ENCODE peak calls at places on chromosomes 12 and 14, in six cellular contexts. One of them, this sample, is unnamed.

GRCh38 chr14:61033851-61034250 is 52.8 kb downstream of the SLC38A6 start:
- DNase-seq in AG10803: peak; percentile 31
- DNase-seq in T-cell: no peak
- DNase-seq in left ventricle myocardium inferior: no peak
- DNase-seq in T-helper 9 cell: no peak
- DNase-seq in AG04450: no peak
- DNase-seq in this sample: no peak

GRCh38 chr12:46959484-46959883 is 119.9 kb upstream of the PCED1B start:
- DNase-seq in left ventricle myocardium inferior: no peak
- DNase-seq in T-helper 9 cell: no peak
- DNase-seq in T-cell: no peak
- DNase-seq in AG04450: peak; percentile 32
- DNase-seq in AG10803: peak; percentile 89
- DNase-seq in this sample: no peak

GRCh38 chr12:128637616-128638606 is 185.8 kb downstream of the SLC15A4 start:
- DNase-seq in AG10803: no peak
- DNase-seq in AG04450: no peak
- DNase-seq in T-cell: no peak
- DNase-seq in left ventricle myocardium inferior: no peak
- DNase-seq in T-helper 9 cell: no peak
- DNase-seq in this sample: no peak

GRCh38 chr12:106769078-106769477 is 5.4 kb upstream of the RIC8B start:
- DNase-seq in T-cell: no peak
- DNase-seq in AG04450: no peak
- DNase-seq in T-helper 9 cell: no peak
- DNase-seq in AG10803: peak; percentile 73
- DNase-seq in left ventricle myocardium inferior: no peak
- DNase-seq in this sample: no peak

GRCh38 chr12:53676715-53677611 is 1.1 kb upstream of the ATP5MC2 start:
- DNase-seq in T-cell: no peak
- DNase-seq in AG04450: no peak
- DNase-seq in T-helper 9 cell: no peak
- DNase-seq in left ventricle myocardium inferior: peak; percentile 42
- DNase-seq in AG10803: peak; percentile 47
- DNase-seq in this sample: peak; percentile 5

GRCh38 chr12:2489266-2489665 is 305.5 kb upstream of the FKBP4 start:
- DNase-seq in AG10803: no peak
- DNase-seq in left ventricle myocardium inferior: no peak
- DNase-seq in T-helper 9 cell: no peak
- DNase-seq in T-cell: no peak
- DNase-seq in AG04450: no peak
- DNase-seq in this sample: no peak

GRCh38 chr14:35689000-35689460 is 120.1 kb downstream of the RALGAPA1 start:
- DNase-seq in AG04450: no peak
- DNase-seq in T-helper 9 cell: no peak
- DNase-seq in AG10803: no peak
- DNase-seq in T-cell: no peak
- DNase-seq in left ventricle myocardium inferior: no peak
- DNase-seq in this sample: no peak

GRCh38 chr12:113463746-113464743 is 7.6 kb downstream of the LHX5 start:
- DNase-seq in left ventricle myocardium inferior: no peak
- DNase-seq in AG04450: no peak
- DNase-seq in AG10803: no peak
- DNase-seq in T-cell: no peak
- DNase-seq in T-helper 9 cell: no peak
- DNase-seq in this sample: no peak

GRCh38 chr12:2395352-2395977 is 342.7 kb downstream of the CACNA1C start:
- DNase-seq in T-helper 9 cell: peak; percentile 13
- DNase-seq in T-cell: peak; percentile 13
- DNase-seq in left ventricle myocardium inferior: peak; percentile 42
- DNase-seq in AG10803: peak; percentile 25
- DNase-seq in AG04450: no peak
- DNase-seq in this sample: peak; percentile 14

GRCh38 chr14:20679907-20680306 is 4.5 kb upstream of the RNASE4 start:
- DNase-seq in left ventricle myocardium inferior: no peak
- DNase-seq in AG10803: peak; percentile 33
- DNase-seq in AG04450: no peak
- DNase-seq in T-helper 9 cell: no peak
- DNase-seq in T-cell: no peak
- DNase-seq in this sample: no peak

GRCh38 chr12:105322070-105322469 is 8.4 kb upstream of the C12orf75 start:
- DNase-seq in left ventricle myocardium inferior: no peak
- DNase-seq in T-cell: no peak
- DNase-seq in AG10803: peak; percentile 91
- DNase-seq in T-helper 9 cell: no peak
- DNase-seq in AG04450: no peak
- DNase-seq in this sample: no peak

GRCh38 chr12:93273834-93274705 is 103.7 kb upstream of the NUDT4 start:
- DNase-seq in T-helper 9 cell: no peak
- DNase-seq in AG10803: no peak
- DNase-seq in T-cell: no peak
- DNase-seq in AG04450: no peak
- DNase-seq in left ventricle myocardium inferior: no peak
- DNase-seq in this sample: no peak

GRCh38 chr14:101351769-101352168 is 209.5 kb upstream of the DIO3 start:
- DNase-seq in AG10803: no peak
- DNase-seq in T-helper 9 cell: no peak
- DNase-seq in AG04450: no peak
- DNase-seq in left ventricle myocardium inferior: no peak
- DNase-seq in T-cell: no peak
- DNase-seq in this sample: no peak

GRCh38 chr14:50839048-50839447 is 8.1 kb upstream of the NIN start:
- DNase-seq in T-cell: no peak
- DNase-seq in T-helper 9 cell: no peak
- DNase-seq in AG04450: no peak
- DNase-seq in left ventricle myocardium inferior: no peak
- DNase-seq in AG10803: no peak
- DNase-seq in this sample: no peak

GRCh38 chr12:106282457-106283097 is 20.0 kb upstream of the TCP11L2 start:
- DNase-seq in AG04450: no peak
- DNase-seq in left ventricle myocardium inferior: peak; percentile 38
- DNase-seq in T-helper 9 cell: peak; percentile 26
- DNase-seq in T-cell: peak; percentile 49
- DNase-seq in AG10803: peak; percentile 65
- DNase-seq in this sample: peak; percentile 34

GRCh38 chr14:71264260-71264659 is 357.0 kb downstream of the PCNX1 start:
- DNase-seq in left ventricle myocardium inferior: no peak
- DNase-seq in AG10803: no peak
- DNase-seq in T-helper 9 cell: no peak
- DNase-seq in T-cell: no peak
- DNase-seq in AG04450: no peak
- DNase-seq in this sample: no peak

GRCh38 chr14:85531141-85531593 is 1.2 kb downstream of the FLRT2 start:
- DNase-seq in T-helper 9 cell: no peak
- DNase-seq in left ventricle myocardium inferior: peak; percentile 37
- DNase-seq in AG10803: peak; percentile 84
- DNase-seq in AG04450: no peak
- DNase-seq in T-cell: no peak
- DNase-seq in this sample: no peak

GRCh38 chr12:50589650-50590435 is 85.1 kb downstream of the DIP2B start:
- DNase-seq in left ventricle myocardium inferior: no peak
- DNase-seq in T-cell: no peak
- DNase-seq in T-helper 9 cell: no peak
- DNase-seq in AG04450: peak; percentile 76
- DNase-seq in AG10803: peak; percentile 80
- DNase-seq in this sample: no peak

GRCh38 chr14:35963209-35963608 is 137.1 kb downstream of the BRMS1L start:
- DNase-seq in left ventricle myocardium inferior: no peak
- DNase-seq in AG10803: no peak
- DNase-seq in AG04450: no peak
- DNase-seq in T-helper 9 cell: no peak
- DNase-seq in T-cell: no peak
- DNase-seq in this sample: no peak

GRCh38 chr14:72565200-72565599 is 328.7 kb downstream of the DPF3 start:
- DNase-seq in T-helper 9 cell: no peak
- DNase-seq in T-cell: no peak
- DNase-seq in left ventricle myocardium inferior: peak; percentile 53
- DNase-seq in AG04450: no peak
- DNase-seq in AG10803: no peak
- DNase-seq in this sample: no peak

GRCh38 chr12:122138181-122138580 is 35.8 kb downstream of the IL31 start:
- DNase-seq in left ventricle myocardium inferior: no peak
- DNase-seq in T-cell: no peak
- DNase-seq in AG10803: no peak
- DNase-seq in T-helper 9 cell: no peak
- DNase-seq in AG04450: no peak
- DNase-seq in this sample: no peak

GRCh38 chr12:117552971-117553370 is 191.5 kb upstream of the NOS1 start:
- DNase-seq in AG04450: no peak
- DNase-seq in AG10803: no peak
- DNase-seq in T-cell: no peak
- DNase-seq in left ventricle myocardium inferior: no peak
- DNase-seq in T-helper 9 cell: no peak
- DNase-seq in this sample: no peak

GRCh38 chr14:68685419-68686211 is 107.3 kb downstream of the ZFP36L1 start:
- DNase-seq in left ventricle myocardium inferior: no peak
- DNase-seq in AG04450: no peak
- DNase-seq in T-cell: peak; percentile 77
- DNase-seq in AG10803: peak; percentile 67
- DNase-seq in T-helper 9 cell: peak; percentile 70
- DNase-seq in this sample: peak; percentile 85

GRCh38 chr14:101246894-101247853 is 314.1 kb upstream of the DIO3 start:
- DNase-seq in T-cell: no peak
- DNase-seq in left ventricle myocardium inferior: no peak
- DNase-seq in T-helper 9 cell: no peak
- DNase-seq in AG10803: no peak
- DNase-seq in AG04450: no peak
- DNase-seq in this sample: no peak

GRCh38 chr12:29346764-29347421 is 34.1 kb downstream of the ERGIC2 start:
- DNase-seq in AG10803: no peak
- DNase-seq in AG04450: no peak
- DNase-seq in left ventricle myocardium inferior: no peak
- DNase-seq in T-cell: no peak
- DNase-seq in T-helper 9 cell: no peak
- DNase-seq in this sample: no peak

GRCh38 chr12:92561543-92561899 is 141.3 kb upstream of the PLEKHG7 start:
- DNase-seq in T-cell: no peak
- DNase-seq in AG10803: peak; percentile 92
- DNase-seq in T-helper 9 cell: no peak
- DNase-seq in left ventricle myocardium inferior: no peak
- DNase-seq in AG04450: peak; percentile 79
- DNase-seq in this sample: no peak

GRCh38 chr12:503111-503761 is 43.5 kb downstream of the B4GALNT3 start:
- DNase-seq in AG04450: no peak
- DNase-seq in T-helper 9 cell: no peak
- DNase-seq in left ventricle myocardium inferior: no peak
- DNase-seq in T-cell: no peak
- DNase-seq in AG10803: no peak
- DNase-seq in this sample: no peak

GRCh38 chr12:43973385-43973784 is 137.5 kb downstream of the TMEM117 start:
- DNase-seq in left ventricle myocardium inferior: no peak
- DNase-seq in AG04450: no peak
- DNase-seq in T-cell: no peak
- DNase-seq in T-helper 9 cell: no peak
- DNase-seq in AG10803: no peak
- DNase-seq in this sample: no peak

GRCh38 chr14:61537567-61538463 is 157.5 kb upstream of the HIF1A start:
- DNase-seq in AG10803: peak; percentile 90
- DNase-seq in left ventricle myocardium inferior: no peak
- DNase-seq in AG04450: no peak
- DNase-seq in T-helper 9 cell: no peak
- DNase-seq in T-cell: no peak
- DNase-seq in this sample: no peak

GRCh38 chr14:64800000-64800399 is 79.7 kb downstream of the SPTB start:
- DNase-seq in T-helper 9 cell: no peak
- DNase-seq in T-cell: no peak
- DNase-seq in AG10803: peak; percentile 54
- DNase-seq in left ventricle myocardium inferior: peak; percentile 39
- DNase-seq in AG04450: no peak
- DNase-seq in this sample: no peak

GRCh38 chr14:73173092-73173735 is 36.9 kb downstream of the PSEN1 start:
- DNase-seq in left ventricle myocardium inferior: no peak
- DNase-seq in T-cell: no peak
- DNase-seq in T-helper 9 cell: no peak
- DNase-seq in AG10803: peak; percentile 61
- DNase-seq in AG04450: peak; percentile 7
- DNase-seq in this sample: no peak

GRCh38 chr12:56521590-56522371 is at the start of gene RBMS2:
- DNase-seq in left ventricle myocardium inferior: peak; percentile 82
- DNase-seq in AG10803: peak; percentile 91
- DNase-seq in T-helper 9 cell: peak; percentile 27
- DNase-seq in T-cell: peak; percentile 41
- DNase-seq in AG04450: peak; percentile 83
- DNase-seq in this sample: peak; percentile 30

GRCh38 chr14:72921396-72921795 is 4.9 kb upstream of the DCAF4 start:
- DNase-seq in T-helper 9 cell: no peak
- DNase-seq in AG10803: no peak
- DNase-seq in left ventricle myocardium inferior: no peak
- DNase-seq in T-cell: no peak
- DNase-seq in AG04450: no peak
- DNase-seq in this sample: no peak

GRCh38 chr14:98951521-98952152 is 320.4 kb downstream of the BCL11B start:
- DNase-seq in T-cell: no peak
- DNase-seq in left ventricle myocardium inferior: no peak
- DNase-seq in T-helper 9 cell: no peak
- DNase-seq in AG04450: no peak
- DNase-seq in AG10803: no peak
- DNase-seq in this sample: no peak

GRCh38 chr12:68899251-68899771 is 33.7 kb downstream of the CPM start:
- DNase-seq in AG04450: no peak
- DNase-seq in left ventricle myocardium inferior: no peak
- DNase-seq in T-helper 9 cell: no peak
- DNase-seq in AG10803: peak; percentile 98
- DNase-seq in T-cell: no peak
- DNase-seq in this sample: no peak

GRCh38 chr14:86501611-86502010 is 971.7 kb downstream of the FLRT2 start:
- DNase-seq in T-cell: no peak
- DNase-seq in T-helper 9 cell: no peak
- DNase-seq in left ventricle myocardium inferior: no peak
- DNase-seq in AG04450: no peak
- DNase-seq in AG10803: no peak
- DNase-seq in this sample: no peak

GRCh38 chr12:19596755-19597154 is 157.5 kb downstream of the AEBP2 start:
- DNase-seq in AG10803: no peak
- DNase-seq in left ventricle myocardium inferior: no peak
- DNase-seq in AG04450: no peak
- DNase-seq in T-cell: no peak
- DNase-seq in T-helper 9 cell: no peak
- DNase-seq in this sample: no peak

GRCh38 chr12:5694759-5695409 is 250.2 kb downstream of the ANO2 start:
- DNase-seq in T-cell: no peak
- DNase-seq in AG10803: peak; percentile 30
- DNase-seq in left ventricle myocardium inferior: no peak
- DNase-seq in AG04450: no peak
- DNase-seq in T-helper 9 cell: no peak
- DNase-seq in this sample: no peak

This sample was measured in activated gamma-delta T cell treated with Interleukin-2 at 50 U/mL for 16 hours.